ENCODE peak calls at places on chromosomes 16 and 17, in six cellular contexts. D is mesendoderm, B is IMR-90, R is mesenchymal stem cell, S is H1, M is trophoblast cell. J is an unnamed sample.

GRCh38 chr16:56960681-56961281 is 969 bp upstream of the CETP start:
- DNase-seq in B (peak), D (no peak), S (no peak), R (no peak), M (peak), J (no peak)

GRCh38 chr16:674968-675883 is at the start of gene RHBDL1:
- DNase-seq in D (peak), S (peak), R (peak), B (peak), M (peak), J (no peak)

GRCh38 chr16:15592324-15592723 is 50.6 kb downstream of the MARF1 start:
- DNase-seq in R (no peak), B (no peak), D (no peak), S (no peak), M (no peak), J (no peak)

GRCh38 chr17:43581130-43581529 is 35.0 kb upstream of the ETV4 start:
- DNase-seq in S (no peak), B (no peak), R (no peak), M (no peak), D (no peak), J (no peak)

GRCh38 chr17:43381204-43381603 is 17.6 kb upstream of the ARL4D start:
- DNase-seq in M (no peak), R (no peak), D (no peak), B (no peak), S (no peak), J (no peak)

GRCh38 chr16:83045790-83046189 is 419.0 kb downstream of the CDH13 start:
- DNase-seq in S (no peak), R (no peak), B (no peak), D (no peak), M (no peak), J (no peak)

GRCh38 chr17:22267019-22267418 is 574.7 kb downstream of the KCNJ18 start:
- DNase-seq in D (no peak), S (no peak), M (no peak), R (no peak), B (no peak), J (no peak)

GRCh38 chr16:4280625-4281024 is 7.8 kb upstream of the TFAP4 start:
- DNase-seq in M (no peak), S (no peak), R (no peak), B (no peak), D (no peak), J (no peak)

GRCh38 chr16:86899757-86900156 is 321.4 kb downstream of the FOXL1 start:
- DNase-seq in D (no peak), R (no peak), M (no peak), B (peak), S (no peak), J (no peak)

GRCh38 chr16:12067714-12068401 is 91.3 kb downstream of the SNX29 start:
- DNase-seq in D (peak), M (peak), B (peak), S (peak), R (peak), J (peak)

GRCh38 chr16:2472488-2472864 is 1.4 kb downstream of the NTN3 start:
- DNase-seq in S (no peak), R (no peak), M (no peak), D (no peak), B (no peak), J (no peak)

GRCh38 chr17:14211246-14211645 is 25.4 kb downstream of the CDRT15 start:
- DNase-seq in R (no peak), M (no peak), S (no peak), B (no peak), D (no peak), J (no peak)

GRCh38 chr17:14298221-14298994 is 2.5 kb upstream of the HS3ST3B1 start:
- DNase-seq in S (no peak), R (no peak), M (no peak), B (no peak), D (no peak), J (no peak)

GRCh38 chr16:21685034-21685455 is 21.3 kb downstream of the OTOA start:
- DNase-seq in R (no peak), S (no peak), B (no peak), D (peak), M (no peak), J (peak)

GRCh38 chr17:65595071-65595655 is 33.7 kb upstream of the AXIN2 start:
- DNase-seq in M (peak), B (no peak), S (no peak), R (no peak), D (no peak), J (no peak)

GRCh38 chr17:65593092-65593869 is 31.8 kb upstream of the AXIN2 start:
- DNase-seq in M (no peak), S (no peak), R (no peak), D (peak), B (no peak), J (no peak)

GRCh38 chr17:65592131-65592965 is 30.9 kb upstream of the AXIN2 start:
- DNase-seq in D (no peak), R (no peak), S (no peak), M (no peak), B (no peak), J (no peak)

GRCh38 chr17:65594585-65594940 is 33.1 kb upstream of the AXIN2 start:
- DNase-seq in S (no peak), B (peak), D (no peak), M (no peak), R (peak), J (no peak)

GRCh38 chr17:65593870-65594584 is 32.6 kb upstream of the AXIN2 start:
- DNase-seq in S (no peak), B (peak), R (peak), D (peak), M (no peak), J (peak)
- H3K4me3 ChIP-seq in S (peak), B (peak), R (peak), D (no peak), M (no peak), J (no peak)

DNA sequence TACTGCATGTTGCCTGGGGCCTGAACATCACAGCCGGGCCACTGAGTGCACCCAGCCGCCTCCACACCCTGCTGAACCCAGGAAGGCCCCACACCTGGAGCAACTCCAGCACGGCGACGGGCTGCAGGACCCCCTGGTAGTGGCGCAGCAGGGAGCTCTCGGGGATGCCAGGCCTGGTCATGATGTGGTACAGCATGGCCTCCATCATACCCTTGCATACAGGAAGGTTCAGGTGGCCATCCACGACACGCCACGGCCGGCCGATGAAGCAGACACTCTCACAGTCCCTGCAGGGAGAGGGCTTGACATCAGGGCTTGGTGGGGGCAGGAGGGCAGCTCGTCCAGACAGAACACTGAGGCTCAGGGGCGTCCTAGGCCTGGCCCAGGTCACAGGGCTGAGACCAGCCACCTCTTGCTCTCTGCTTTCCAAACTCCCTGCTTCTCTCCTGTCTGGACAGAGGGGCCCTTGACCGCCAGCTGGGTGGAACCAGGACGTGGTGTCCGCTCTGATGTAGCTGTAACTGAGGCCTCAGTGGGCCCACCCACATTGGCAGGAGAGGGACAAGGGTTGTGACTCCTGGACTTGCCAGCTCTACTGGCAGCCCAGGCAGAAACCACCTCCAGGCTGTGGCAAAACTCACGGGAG is 60.3 kb downstream of the IL21R start:
- DNase-seq in R (no peak), B (no peak), M (no peak), D (no peak), S (no peak), J (no peak)
- H2BK5ac ChIP-seq in R (no peak), B (peak), M (no peak), D (no peak), S (no peak), J (no peak)

GRCh38 chr16:50182441-50182840 is 29.3 kb downstream of the TENT4B start:
- DNase-seq in M (no peak), R (no peak), S (no peak), D (no peak), B (no peak), J (no peak)

GRCh38 chr16:50183316-50183715 is 30.2 kb downstream of the TENT4B start:
- DNase-seq in M (peak), D (no peak), R (peak), B (peak), S (no peak), J (no peak)

GRCh38 chr16:50173318-50173717 is 20.2 kb downstream of the TENT4B start:
- DNase-seq in D (no peak), R (no peak), B (peak), M (peak), S (no peak), J (no peak)

DNA sequence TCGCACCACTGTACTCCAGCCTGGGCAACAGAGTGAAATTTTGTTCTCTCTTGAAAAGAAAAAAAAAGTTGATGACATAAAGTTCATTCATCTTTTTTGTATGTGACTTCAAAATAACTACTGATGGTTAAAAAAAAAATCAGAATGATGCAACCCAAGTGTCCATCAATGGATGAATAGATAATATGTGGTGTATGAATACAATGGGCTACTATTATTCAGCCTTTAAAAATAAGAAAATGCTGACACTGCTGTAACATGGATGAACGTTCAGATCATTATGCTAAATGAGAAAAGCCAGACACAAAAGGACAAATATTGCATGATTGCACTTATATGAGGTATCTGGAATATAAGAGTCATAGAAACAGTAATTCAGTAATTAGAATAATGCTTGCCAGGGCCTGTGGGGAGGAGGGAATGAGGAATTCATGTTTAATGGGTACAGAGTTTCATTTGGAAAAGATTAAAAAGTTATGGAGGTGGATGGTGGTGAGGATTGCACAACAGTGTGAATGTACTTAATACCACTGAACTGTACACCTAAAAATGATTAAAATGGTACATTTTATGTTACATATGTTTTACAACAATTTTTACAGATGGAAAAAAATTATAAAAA is 25.4 kb downstream of the TENT4B start:
- DNase-seq in B (no peak), M (no peak), R (no peak), D (no peak), S (no peak), J (no peak)
- H3K4me3 ChIP-seq in B (no peak), M (no peak), R (no peak), D (no peak), S (no peak), J (no peak)

DNA sequence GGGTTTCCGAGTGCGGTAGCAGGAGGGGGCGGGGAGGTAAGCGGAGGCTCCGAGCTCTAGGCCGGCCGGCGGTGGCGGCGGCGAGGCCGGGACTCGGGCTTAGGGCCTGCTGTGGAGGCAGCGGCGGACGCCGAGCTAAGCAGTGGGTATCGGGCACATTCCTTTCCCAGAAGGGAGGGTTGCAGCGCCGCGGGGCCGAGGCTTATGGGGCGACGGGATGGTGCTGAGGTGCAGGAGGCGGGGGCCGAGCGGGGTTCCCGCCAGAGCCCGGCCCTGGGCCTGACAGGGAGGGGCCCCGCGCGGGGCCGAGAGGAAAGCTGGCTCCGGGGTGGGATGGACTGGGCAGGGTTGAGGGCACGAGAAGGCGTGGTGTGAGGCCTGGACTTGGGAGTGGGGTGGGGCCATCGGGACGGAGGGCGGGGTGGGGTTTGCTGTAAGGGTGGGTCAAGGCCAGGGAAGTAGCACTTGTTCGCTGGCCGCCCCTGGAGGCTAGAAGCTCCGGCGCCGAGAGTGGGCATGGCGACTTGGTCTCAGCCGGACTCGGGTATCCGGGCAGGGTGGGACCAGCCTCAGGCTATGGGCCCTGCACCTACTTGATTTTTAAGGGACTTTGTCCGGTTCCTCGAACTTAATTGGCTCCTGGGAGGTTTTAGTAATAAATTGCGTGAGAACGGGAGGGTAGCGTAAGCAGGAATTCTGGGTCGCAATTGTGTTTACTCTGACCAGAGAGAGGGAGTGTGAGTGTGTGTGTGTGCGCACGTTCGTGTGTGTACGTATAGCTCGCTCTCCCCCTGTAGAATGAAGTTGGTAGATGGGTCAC is at the start of gene NFE2L1:
- DNase-seq in B (peak), M (peak), S (peak), R (peak), D (peak), J (no peak)
- H2BK5ac ChIP-seq in B (peak), M (peak), S (peak), R (peak), D (peak), J (peak)